ENCODE peak calls at places on chromosomes 6 and 20, in seven cellular contexts. M, K, R, E, A, H and C are unnamed samples.

GRCh38 chr20:61803903-61804804 is 261.5 kb downstream of the TAF4 start:
- DNase-seq in H (no peak), K (peak), E (peak), R (no peak), A (no peak), M (no peak), C (no peak)

GRCh38 chr20:52192296-52193007 is 873 bp upstream of the ZFP64 start:
- DNase-seq in A (peak), E (peak), K (peak), M (peak), R (peak), H (no peak), C (peak)

GRCh38 chr6:136086686-136087085 is 163.4 kb downstream of the MTFR2 start:
- DNase-seq in H (no peak), K (no peak), R (no peak), E (no peak), A (no peak), M (no peak), C (no peak)

GRCh38 chr20:23132930-23133559 is 46.9 kb upstream of the CD93 start:
- DNase-seq in R (no peak), M (peak), H (peak), K (peak), E (no peak), A (peak), C (no peak)

GRCh38 chr6:41159415-41160082 is 3.4 kb downstream of the TREM2 start:
- DNase-seq in H (no peak), K (no peak), R (no peak), M (no peak), A (no peak), E (peak), C (no peak)

GRCh38 chr6:81331526-81331925 is 421.0 kb downstream of the TENT5A start:
- DNase-seq in A (no peak), E (peak), K (no peak), H (no peak), R (no peak), M (no peak), C (no peak)

GRCh38 chr6:163239572-163240340 is 174.8 kb upstream of the QKI start:
- DNase-seq in H (no peak), K (no peak), A (no peak), M (no peak), R (no peak), E (no peak), C (no peak)

GRCh38 chr6:90295854-90296345 is 743 bp downstream of the BACH2 start:
- DNase-seq in M (peak), E (peak), H (peak), R (peak), K (peak), A (peak), C (peak)

GRCh38 chr6:52363222-52363867 is 1.4 kb downstream of the PAQR8 start:
- DNase-seq in H (no peak), M (no peak), A (no peak), K (no peak), R (no peak), E (peak), C (no peak)

GRCh38 chr6:10837692-10837996 is 695 bp downstream of the MAK start:
- DNase-seq in E (peak), R (peak), K (no peak), M (no peak), A (no peak), H (no peak), C (peak)

GRCh38 chr6:14559754-14560527 is 442.4 kb downstream of the CD83 start:
- DNase-seq in R (no peak), A (no peak), M (no peak), K (no peak), E (peak), H (no peak), C (no peak)

GRCh38 chr6:166618866-166619761 is 7.9 kb downstream of the RPS6KA2 start:
- DNase-seq in H (no peak), A (no peak), M (no peak), K (no peak), R (no peak), E (peak), C (no peak)

GRCh38 chr20:24683676-24684075 is 214.2 kb downstream of the SYNDIG1 start:
- DNase-seq in E (no peak), M (no peak), A (no peak), K (no peak), H (no peak), R (no peak), C (no peak)

GRCh38 chr6:44804546-44804945 is 417.0 kb downstream of the CDC5L start:
- DNase-seq in K (no peak), H (no peak), R (no peak), E (no peak), M (no peak), A (no peak), C (no peak)

GRCh38 chr6:15663057-15663638 is 320 bp upstream of the DTNBP1 start:
- DNase-seq in R (no peak), M (no peak), E (peak), H (no peak), K (no peak), A (no peak), C (peak)

GRCh38 chr6:166197361-166197760 is 29.7 kb upstream of the TBXT start:
- DNase-seq in R (no peak), H (no peak), M (no peak), K (no peak), E (no peak), A (no peak), C (no peak)

DNA sequence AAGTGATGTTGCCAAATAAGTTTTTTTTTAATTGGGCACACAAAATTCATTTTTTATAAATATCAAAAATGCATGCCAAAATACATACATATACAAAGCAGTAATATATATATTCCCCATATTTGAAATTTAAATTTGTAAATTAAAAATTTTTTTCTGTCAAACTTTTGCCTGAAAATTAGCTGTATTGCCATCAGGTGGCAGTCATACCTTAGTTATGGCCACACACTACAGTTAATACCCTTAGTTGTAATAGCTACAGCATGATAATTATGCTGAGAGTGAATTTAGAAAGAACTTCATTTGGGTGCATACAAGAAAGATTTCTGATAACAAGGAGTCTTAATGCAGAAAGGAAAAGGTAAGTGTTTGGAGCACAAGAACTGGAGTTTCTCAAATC is 46.2 kb upstream of the SDHAF4 start:
- DNase-seq in H (no peak), K (no peak), R (peak), E (peak), A (no peak), M (no peak), C (peak)
- TF ChIP-seq CTCF in H (peak), K (no peak), R (peak), E (peak), A (peak), M (no peak), C (peak)

GRCh38 chr20:4083103-4083864 is 67.9 kb upstream of the RNF24 start:
- DNase-seq in M (no peak), H (no peak), A (peak), K (no peak), R (no peak), E (peak), C (no peak)
- TF ChIP-seq CTCF in M (no peak), H (no peak), A (no peak), K (no peak), R (no peak), E (no peak), C (no peak)

DNA sequence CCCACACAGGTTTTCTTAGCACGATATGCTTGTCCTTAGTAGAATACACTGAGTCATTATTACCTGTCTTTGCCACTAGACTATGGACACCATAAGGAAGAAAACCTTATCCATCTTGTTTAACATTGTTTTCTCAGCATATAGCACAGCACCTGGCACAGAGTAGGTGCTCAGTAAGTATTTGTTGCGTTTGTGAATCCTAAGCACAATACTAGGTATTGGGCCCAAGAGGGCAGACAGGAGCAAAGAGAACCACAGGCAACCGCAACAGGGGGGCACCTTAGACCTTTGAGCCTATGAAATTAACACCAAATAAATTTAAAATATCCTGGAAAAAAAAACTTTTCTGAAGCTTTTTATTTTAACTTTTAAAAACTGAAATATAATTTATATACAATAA is 3.7 kb upstream of the NCOA6 start:
- DNase-seq in R (no peak), A (no peak), E (no peak), H (no peak), M (no peak), K (no peak), C (no peak)
- TF ChIP-seq CTCF in R (no peak), A (no peak), E (peak), H (no peak), M (no peak), K (no peak), C (no peak)

GRCh38 chr6:148274809-148275208 is 67.8 kb upstream of the SASH1 start:
- DNase-seq in R (no peak), M (no peak), E (peak), A (no peak), H (no peak), K (no peak), C (no peak)
- TF ChIP-seq CTCF in R (no peak), M (no peak), E (no peak), A (no peak), H (no peak), K (no peak), C (no peak)

DNA sequence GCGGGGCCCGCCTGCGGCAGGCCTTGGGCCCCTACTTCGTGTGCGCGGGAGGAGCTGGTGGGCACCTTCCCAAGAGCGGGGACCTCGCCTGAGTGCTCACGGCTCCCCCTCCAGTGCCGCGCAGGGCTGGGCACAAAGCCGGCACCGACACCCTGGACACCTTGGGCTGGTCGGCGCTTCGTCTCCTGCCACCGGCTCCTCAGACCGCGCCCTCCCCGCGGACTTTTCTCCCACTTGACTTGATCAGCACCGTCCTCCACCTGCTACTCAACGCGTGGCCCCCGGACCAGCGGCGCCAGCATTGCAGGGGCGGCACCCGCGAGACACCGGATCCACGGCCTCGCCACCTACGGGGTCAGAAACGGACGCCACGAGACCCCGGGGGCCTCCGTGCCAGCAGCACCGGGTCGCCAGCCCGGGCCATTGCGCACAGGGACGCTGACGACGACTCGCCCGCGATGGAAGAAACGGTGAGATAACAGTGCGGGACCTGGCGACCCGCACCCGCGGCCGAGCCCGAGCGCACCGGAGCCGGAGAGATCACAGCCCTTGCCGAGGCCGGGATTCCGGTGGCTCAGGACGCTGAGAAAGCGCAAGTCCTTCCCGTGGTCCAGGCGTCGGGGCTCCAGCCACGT is 154.2 kb downstream of the DLL1 start:
- DNase-seq in M (no peak), H (peak), E (no peak), K (peak), A (no peak), R (no peak), C (no peak)
- TF ChIP-seq CTCF in M (no peak), H (no peak), E (no peak), K (no peak), A (no peak), R (no peak), C (no peak)

GRCh38 chr20:18066421-18067333 is 9.0 kb upstream of the OVOL2 start:
- DNase-seq in R (no peak), A (no peak), E (no peak), H (no peak), M (no peak), K (no peak), C (no peak)
- TF ChIP-seq CTCF in R (no peak), A (no peak), E (no peak), H (no peak), M (no peak), K (no peak), C (no peak)

GRCh38 chr6:144756469-144756868 is 471.3 kb downstream of the UTRN start:
- DNase-seq in A (no peak), M (no peak), E (no peak), R (no peak), H (no peak), K (no peak), C (no peak)
- TF ChIP-seq CTCF in A (no peak), M (no peak), E (no peak), R (no peak), H (no peak), K (no peak), C (no peak)

DNA sequence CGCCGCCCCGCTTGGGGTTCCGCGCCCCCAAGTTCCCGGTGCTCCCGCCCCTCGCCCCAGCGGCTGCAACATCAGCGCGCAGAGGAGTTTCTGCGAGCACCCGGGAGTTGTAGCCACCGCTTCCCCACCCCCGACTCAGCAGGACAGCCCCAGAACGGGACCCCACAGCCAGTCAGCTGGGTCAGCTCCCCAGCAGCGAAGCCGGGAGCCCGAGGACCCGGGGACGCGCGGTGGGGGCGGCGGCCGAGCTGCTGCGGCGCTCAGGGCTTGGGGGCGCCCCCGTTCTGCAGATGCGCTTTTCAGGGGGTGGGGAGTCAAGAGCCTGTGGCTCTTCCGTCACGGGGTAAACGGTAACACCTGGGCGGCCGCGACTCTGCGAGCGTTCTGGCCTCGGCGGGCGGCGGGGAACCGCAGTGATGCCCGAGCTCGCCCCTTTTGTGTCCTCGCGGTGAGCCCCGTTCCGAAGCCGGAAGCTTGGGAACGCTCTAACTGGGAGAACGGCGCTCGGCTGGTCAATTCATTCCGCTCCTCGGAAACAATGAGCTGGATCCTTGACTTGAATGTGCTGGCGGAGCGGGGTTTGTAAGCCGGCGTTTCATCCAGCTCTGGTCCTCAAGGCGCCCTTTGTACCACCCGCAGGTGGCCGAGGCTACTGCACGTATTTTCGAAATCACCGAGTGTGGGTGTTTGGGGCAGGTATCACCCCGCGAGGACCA is 775 bp downstream of the PLEKHG1 start:
- DNase-seq in A (peak), K (peak), R (peak), H (peak), M (peak), E (peak), C (peak)
- TF ChIP-seq CTCF in A (peak), K (peak), R (peak), H (peak), M (peak), E (peak), C (peak)

GRCh38 chr6:156862711-156863110 is 85.5 kb downstream of the ARID1B start:
- DNase-seq in E (no peak), M (no peak), H (no peak), R (no peak), K (no peak), A (no peak), C (no peak)
- TF ChIP-seq CTCF in E (no peak), M (no peak), H (no peak), R (no peak), K (no peak), A (no peak), C (no peak)